ENCODE peak calls at places on chromosomes 2 and 18, in ten cellular contexts. R, L, F, W, B, N, Y, S, P and J are unnamed samples.

GRCh38 chr2:220701115-220701514 is 871.0 kb downstream of the EPHA4 start:
- DNase-seq in R (no peak), L (no peak), F (no peak), W (peak; percentile 38), B (no peak), N (no peak), Y (no peak), S (no peak), P (no peak), J (no peak)

GRCh38 chr18:7596133-7596532 is 29.0 kb downstream of the PTPRM start:
- DNase-seq in R (no peak), L (no peak), F (no peak), W (no peak), B (no peak), N (no peak), Y (no peak), S (no peak), P (peak; percentile 48), J (no peak)

GRCh38 chr2:237885171-237885930 is 25.9 kb downstream of the RAMP1 start:
- DNase-seq in R (no peak), L (no peak), F (no peak), W (no peak), B (peak; percentile 78), N (peak; percentile 2), Y (no peak), S (no peak), P (no peak), J (no peak)

GRCh38 chr2:143525536-143525935 is 396.3 kb downstream of the ARHGAP15 start:
- DNase-seq in R (no peak), L (peak; percentile 28), F (no peak), W (no peak), B (no peak), N (no peak), Y (no peak), S (no peak), P (no peak), J (no peak)

GRCh38 chr18:49846263-49846662 is 32.9 kb upstream of the ACAA2 start:
- DNase-seq in R (no peak), L (no peak), F (no peak), W (peak; percentile 52), B (no peak), N (peak; percentile 47), Y (no peak), S (no peak), P (peak; percentile 60), J (peak; percentile 5)

GRCh38 chr2:43848174-43848573 is 9.4 kb downstream of the ABCG8 start:
- DNase-seq in R (no peak), L (no peak), F (no peak), W (no peak), B (no peak), N (no peak), Y (no peak), S (no peak), P (no peak), J (no peak)

GRCh38 chr2:190173382-190173781 is 110.9 kb upstream of the MSTN start:
- DNase-seq in R (no peak), L (no peak), F (no peak), W (no peak), B (no peak), N (no peak), Y (no peak), S (no peak), P (no peak), J (no peak)

GRCh38 chr2:35081001-35081628 is 1274.5 kb upstream of the CRIM1 start:
- DNase-seq in R (no peak), L (no peak), F (no peak), W (peak; percentile 40), B (no peak), N (no peak), Y (no peak), S (no peak), P (peak; percentile 3), J (no peak)

GRCh38 chr18:71849407-71849806 is 694.7 kb downstream of the CBLN2 start:
- DNase-seq in R (no peak), L (no peak), F (no peak), W (no peak), B (no peak), N (no peak), Y (no peak), S (no peak), P (no peak), J (no peak)

GRCh38 chr18:69567813-69568488 is 167.3 kb downstream of the DOK6 start:
- DNase-seq in R (no peak), L (peak; percentile 25), F (no peak), W (no peak), B (peak; percentile 20), N (no peak), Y (peak; percentile 63), S (no peak), P (no peak), J (no peak)

GRCh38 chr18:49591775-49592174 is 29.9 kb downstream of the LIPG start:
- DNase-seq in R (no peak), L (no peak), F (no peak), W (no peak), B (no peak), N (peak; percentile 41), Y (no peak), S (no peak), P (no peak), J (no peak)

GRCh38 chr2:236366406-236366805 is 102.2 kb upstream of the ASB18 start:
- DNase-seq in R (no peak), L (no peak), F (no peak), W (peak; percentile 4), B (no peak), N (no peak), Y (no peak), S (no peak), P (no peak), J (no peak)

GRCh38 chr2:227194219-227194618 is 29.8 kb downstream of the COL4A3 start:
- DNase-seq in R (no peak), L (no peak), F (no peak), W (no peak), B (no peak), N (no peak), Y (no peak), S (no peak), P (no peak), J (no peak)

GRCh38 chr2:227192491-227192890 is 28.1 kb downstream of the COL4A3 start:
- DNase-seq in R (no peak), L (no peak), F (no peak), W (no peak), B (no peak), N (no peak), Y (no peak), S (no peak), P (no peak), J (no peak)

GRCh38 chr2:227186751-227187150 is 22.3 kb downstream of the COL4A3 start:
- DNase-seq in R (no peak), L (no peak), F (no peak), W (no peak), B (no peak), N (no peak), Y (no peak), S (no peak), P (peak; percentile 55), J (no peak)

GRCh38 chr2:227188292-227188691 is 23.9 kb downstream of the COL4A3 start:
- DNase-seq in R (no peak), L (no peak), F (no peak), W (peak; percentile 67), B (no peak), N (peak; percentile 22), Y (no peak), S (no peak), P (peak; percentile 70), J (no peak)

GRCh38 chr2:227191367-227191766 is 26.9 kb downstream of the COL4A3 start:
- DNase-seq in R (no peak), L (peak; percentile 60), F (no peak), W (peak; percentile 46), B (no peak), N (no peak), Y (peak; percentile 14), S (no peak), P (peak; percentile 11), J (no peak)
- TF ChIP-seq CTCF in R (no peak), L (peak; percentile 26), F (no peak), W (no peak), B (no peak), N (no peak), Y (no peak), S (no peak), P (no peak), J (no peak)

DNA sequence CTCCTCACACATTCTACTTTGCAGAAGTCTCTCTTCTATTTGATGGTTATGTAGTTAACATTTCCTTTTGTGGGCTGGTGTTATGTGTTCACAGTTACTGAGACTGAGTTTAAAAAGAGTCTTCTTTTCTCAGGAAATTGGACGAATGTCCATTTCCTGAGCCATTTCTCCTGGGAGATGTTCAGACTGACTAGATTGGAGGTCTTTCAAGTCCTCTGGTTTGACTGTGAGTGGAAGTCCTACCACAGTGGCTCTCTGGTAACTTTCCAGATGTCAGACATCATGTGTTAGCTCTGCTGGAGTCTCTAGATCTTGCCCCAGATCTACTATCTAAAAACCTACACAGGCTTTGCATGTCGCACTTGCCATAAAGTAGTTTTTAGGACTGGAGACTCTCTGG is 116.0 kb downstream of the GALR1 start:
- DNase-seq in R (no peak), L (no peak), F (no peak), W (no peak), B (no peak), N (no peak), Y (no peak), S (no peak), P (no peak), J (no peak)
- H3K27me3 ChIP-seq in R (no peaks in the 10 kb centered on the region), L (no peaks in the 10 kb centered on the region), F (no peaks in the 10 kb centered on the region), W (no peaks in the 10 kb centered on the region), B (no peaks in the 10 kb centered on the region), N (no peaks in the 10 kb centered on the region), Y (peaks cover 1% of the 10 kb centered on the region), S (peaks cover 3% of the 10 kb centered on the region), P (no peaks in the 10 kb centered on the region), J (no peaks in the 10 kb centered on the region)

DNA sequence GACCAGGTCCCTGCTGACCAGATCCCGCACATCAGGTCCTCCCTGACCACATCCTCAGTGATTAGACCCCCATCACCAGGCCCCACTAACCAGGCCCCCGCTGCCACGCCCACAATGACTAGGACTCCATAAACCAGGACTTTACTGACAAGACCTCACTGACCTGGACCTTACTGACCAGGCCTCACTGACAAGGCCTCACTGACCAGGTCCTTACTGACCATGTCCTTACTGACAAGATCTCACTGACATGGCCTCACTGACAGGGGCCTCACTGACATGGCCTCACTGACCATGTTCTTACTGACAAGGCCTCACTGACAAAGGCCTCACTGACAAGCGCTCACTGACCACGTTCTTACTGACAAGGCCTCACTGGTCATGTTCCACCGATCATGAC is 107.9 kb upstream of the TEKT4 start:
- DNase-seq in R (no peak), L (no peak), F (no peak), W (no peak), B (no peak), N (no peak), Y (no peak), S (no peak), P (no peak), J (no peak)
- H3K9me3 ChIP-seq in R (no peaks in the 10 kb centered on the region), L (peaks cover 6% of the 10 kb centered on the region), F (peaks cover 2% of the 10 kb centered on the region), W (no peaks in the 10 kb centered on the region), B (no peaks in the 10 kb centered on the region), N (no peaks in the 10 kb centered on the region), Y (no peaks in the 10 kb centered on the region), S (no peaks in the 10 kb centered on the region), P (no peaks in the 10 kb centered on the region), J (no peaks in the 10 kb centered on the region)

DNA sequence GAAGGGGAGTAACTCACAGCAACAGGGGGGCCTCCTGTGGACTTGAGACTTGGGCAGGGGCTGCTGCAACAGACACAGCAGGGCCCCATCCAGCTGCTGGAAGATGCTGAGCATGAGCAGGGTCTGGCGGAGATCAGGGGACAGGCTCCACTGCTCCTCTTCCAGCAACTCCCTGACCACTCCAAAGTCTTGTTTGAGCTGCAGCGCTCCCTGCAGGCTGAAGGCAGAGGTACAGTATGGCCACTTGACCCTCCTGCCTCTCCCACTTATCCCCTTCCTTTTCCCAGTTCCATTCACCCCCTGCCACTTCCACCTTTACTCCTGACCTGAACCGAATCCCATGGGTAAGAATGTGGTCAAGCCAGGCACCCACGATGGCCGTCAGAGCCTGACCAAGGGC is 2.4 kb upstream of the MRPL53 start:
- DNase-seq in R (no peak), L (peak; percentile 32), F (no peak), W (no peak), B (no peak), N (peak; percentile 8), Y (no peak), S (no peak), P (peak; percentile 8), J (no peak)
- TF ChIP-seq CTCF in R (no peak), L (peak; percentile 48), F (peak; percentile 51), W (peak; percentile 7), B (no peak), N (no peak), Y (peak; percentile 61), S (no peak), P (peak; percentile 30), J (no peak)